ENCODE peak calls at places on chromosomes 11 and 22, in six cellular contexts. One of them, this sample, is unnamed.

GRCh38 chr11:116935514-116935913 is 98.1 kb upstream of the APOA1 start:
- DNase-seq in ovary: no peak
- DNase-seq in endothelial cell: no peak
- DNase-seq in lower leg skin: no peak
- DNase-seq in Calu3: no peak
- DNase-seq in GM23338: no peak
- DNase-seq in this sample: no peak

GRCh38 chr22:45638834-45639746 is 32.5 kb upstream of the ATXN10 start:
- DNase-seq in ovary: no peak
- DNase-seq in endothelial cell: no peak
- DNase-seq in lower leg skin: peak; percentile 53
- DNase-seq in Calu3: peak; percentile 94
- DNase-seq in GM23338: peak; percentile 18
- DNase-seq in this sample: no peak

GRCh38 chr22:33116846-33117547 is 58.8 kb upstream of the SYN3 start:
- DNase-seq in ovary: no peak
- DNase-seq in endothelial cell: peak; percentile 15
- DNase-seq in lower leg skin: no peak
- DNase-seq in Calu3: no peak
- DNase-seq in GM23338: no peak
- DNase-seq in this sample: no peak

GRCh38 chr22:30695871-30696655 is 1.4 kb downstream of the OSBP2 start:
- DNase-seq in ovary: no peak
- DNase-seq in endothelial cell: no peak
- DNase-seq in lower leg skin: no peak
- DNase-seq in Calu3: no peak
- DNase-seq in GM23338: no peak
- DNase-seq in this sample: no peak

GRCh38 chr11:65419773-65420481 is 2.7 kb upstream of the NEAT1 start:
- DNase-seq in ovary: peak; percentile 82
- DNase-seq in endothelial cell: peak; percentile 37
- DNase-seq in lower leg skin: peak; percentile 97
- DNase-seq in Calu3: peak; percentile 89
- DNase-seq in GM23338: peak; percentile 79
- DNase-seq in this sample: peak; percentile 85

GRCh38 chr11:19697721-19698121 is 14.9 kb upstream of the NAV2 start:
- DNase-seq in ovary: no peak
- DNase-seq in endothelial cell: no peak
- DNase-seq in lower leg skin: no peak
- DNase-seq in Calu3: no peak
- DNase-seq in GM23338: peak; percentile 60
- DNase-seq in this sample: no peak

GRCh38 chr11:45219411-45219810 is 66.7 kb downstream of the SYT13 start:
- DNase-seq in ovary: no peak
- DNase-seq in endothelial cell: no peak
- DNase-seq in lower leg skin: no peak
- DNase-seq in Calu3: no peak
- DNase-seq in GM23338: no peak
- DNase-seq in this sample: no peak

GRCh38 chr11:110434952-110435779 is 5.4 kb downstream of the FDX1 start:
- DNase-seq in ovary: no peak
- DNase-seq in endothelial cell: no peak
- DNase-seq in lower leg skin: no peak
- DNase-seq in Calu3: peak; percentile 56
- DNase-seq in GM23338: peak; percentile 69
- DNase-seq in this sample: peak; percentile 44

GRCh38 chr11:76382209-76382608 is 1.1 kb downstream of the GVQW3 start:
- DNase-seq in ovary: no peak
- DNase-seq in endothelial cell: no peak
- DNase-seq in lower leg skin: no peak
- DNase-seq in Calu3: no peak
- DNase-seq in GM23338: peak; percentile 27
- DNase-seq in this sample: peak; percentile 6

GRCh38 chr22:28297504-28297903 is 378.4 kb upstream of the PITPNB start:
- DNase-seq in ovary: no peak
- DNase-seq in endothelial cell: no peak
- DNase-seq in lower leg skin: no peak
- DNase-seq in Calu3: no peak
- DNase-seq in GM23338: no peak
- DNase-seq in this sample: peak; percentile 80

GRCh38 chr11:68903288-68903630 is 373 bp downstream of the MRPL21 start:
- DNase-seq in ovary: no peak
- DNase-seq in endothelial cell: no peak
- DNase-seq in lower leg skin: no peak
- DNase-seq in Calu3: no peak
- DNase-seq in GM23338: no peak
- DNase-seq in this sample: peak; percentile 16

GRCh38 chr11:36231300-36231699 is 57.9 kb downstream of the COMMD9 start:
- DNase-seq in ovary: no peak
- DNase-seq in endothelial cell: no peak
- DNase-seq in lower leg skin: no peak
- DNase-seq in Calu3: no peak
- DNase-seq in GM23338: no peak
- DNase-seq in this sample: no peak

GRCh38 chr11:125724125-125724524 is 22.0 kb upstream of the PATE1 start:
- DNase-seq in ovary: no peak
- DNase-seq in endothelial cell: no peak
- DNase-seq in lower leg skin: no peak
- DNase-seq in Calu3: no peak
- DNase-seq in GM23338: peak; percentile 56
- DNase-seq in this sample: no peak

GRCh38 chr11:102879801-102880200 is 5.0 kb upstream of the MMP12 start:
- DNase-seq in ovary: no peak
- DNase-seq in endothelial cell: no peak
- DNase-seq in lower leg skin: no peak
- DNase-seq in Calu3: no peak
- DNase-seq in GM23338: no peak
- DNase-seq in this sample: peak; percentile 5
- TF ChIP-seq CTCF in ovary: no peak
- TF ChIP-seq CTCF in endothelial cell: no peak
- TF ChIP-seq CTCF in lower leg skin: no peak
- TF ChIP-seq CTCF in Calu3: no peak
- TF ChIP-seq CTCF in GM23338: no peak
- TF ChIP-seq CTCF in this sample: no peak

DNA sequence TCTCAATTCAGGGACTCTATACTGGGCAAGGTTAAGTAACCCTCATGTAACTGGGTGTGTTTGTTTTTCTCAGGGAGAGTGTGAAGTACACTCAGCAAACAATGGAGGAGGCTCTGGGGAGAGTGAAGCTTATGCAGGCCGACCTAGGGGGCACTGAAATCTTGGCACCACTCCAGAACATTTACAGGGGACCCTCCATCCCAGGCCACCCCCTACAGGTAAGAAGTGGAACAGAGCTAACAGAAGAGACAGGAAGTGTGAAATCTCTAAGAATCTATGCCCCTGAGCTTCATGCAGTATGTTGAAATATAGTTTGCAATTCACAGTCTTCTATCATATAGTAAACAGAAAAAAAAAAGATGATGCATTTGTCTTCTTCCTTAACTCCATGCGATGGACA is 8.3 kb downstream of the VWA5A start:
- DNase-seq in ovary: no peak
- DNase-seq in endothelial cell: no peak
- DNase-seq in lower leg skin: no peak
- DNase-seq in Calu3: no peak
- DNase-seq in GM23338: peak; percentile 63
- DNase-seq in this sample: peak; percentile 12
- TF ChIP-seq CTCF in ovary: no peak
- TF ChIP-seq CTCF in endothelial cell: peak; percentile 30
- TF ChIP-seq CTCF in lower leg skin: no peak
- TF ChIP-seq CTCF in Calu3: no peak
- TF ChIP-seq CTCF in GM23338: peak; percentile 56
- TF ChIP-seq CTCF in this sample: peak; percentile 6

GRCh38 chr11:128804481-128804880 is 62.6 kb downstream of the KCNJ1 start:
- DNase-seq in ovary: no peak
- DNase-seq in endothelial cell: no peak
- DNase-seq in lower leg skin: no peak
- DNase-seq in Calu3: no peak
- DNase-seq in GM23338: no peak
- DNase-seq in this sample: no peak

GRCh38 chr11:128800871-128801417 is 66.2 kb downstream of the KCNJ1 start:
- DNase-seq in ovary: no peak
- DNase-seq in endothelial cell: no peak
- DNase-seq in lower leg skin: no peak
- DNase-seq in Calu3: no peak
- DNase-seq in GM23338: no peak
- DNase-seq in this sample: no peak

GRCh38 chr11:128803440-128803839 is 63.7 kb downstream of the KCNJ1 start:
- DNase-seq in ovary: no peak
- DNase-seq in endothelial cell: no peak
- DNase-seq in lower leg skin: no peak
- DNase-seq in Calu3: no peak
- DNase-seq in GM23338: no peak
- DNase-seq in this sample: no peak

GRCh38 chr11:128806496-128807261 is 60.4 kb downstream of the KCNJ1 start:
- DNase-seq in ovary: no peak
- DNase-seq in endothelial cell: no peak
- DNase-seq in lower leg skin: no peak
- DNase-seq in Calu3: no peak
- DNase-seq in GM23338: no peak
- DNase-seq in this sample: no peak

GRCh38 chr11:128802358-128802981 is 64.6 kb downstream of the KCNJ1 start:
- DNase-seq in ovary: no peak
- DNase-seq in endothelial cell: peak; percentile 43
- DNase-seq in lower leg skin: no peak
- DNase-seq in Calu3: peak; percentile 22
- DNase-seq in GM23338: peak; percentile 83
- DNase-seq in this sample: no peak
- TF ChIP-seq CTCF in ovary: no peak
- TF ChIP-seq CTCF in endothelial cell: peak; percentile 38
- TF ChIP-seq CTCF in lower leg skin: no peak
- TF ChIP-seq CTCF in Calu3: no peak
- TF ChIP-seq CTCF in GM23338: peak; percentile 77
- TF ChIP-seq CTCF in this sample: peak; percentile 31

GRCh38 chr22:43923191-43923590 is 414 bp upstream of the PNPLA3 start:
- DNase-seq in ovary: no peak
- DNase-seq in endothelial cell: no peak
- DNase-seq in lower leg skin: no peak
- DNase-seq in Calu3: no peak
- DNase-seq in GM23338: no peak
- DNase-seq in this sample: peak; percentile 13

GRCh38 chr22:43923631-43924548 is at the start of gene PNPLA3:
- DNase-seq in ovary: peak; percentile 94
- DNase-seq in endothelial cell: peak; percentile 96
- DNase-seq in lower leg skin: peak; percentile 83
- DNase-seq in Calu3: peak; percentile 95
- DNase-seq in GM23338: peak; percentile 98
- DNase-seq in this sample: peak; percentile 63

GRCh38 chr22:43921361-43921760 is 2.2 kb upstream of the PNPLA3 start:
- DNase-seq in ovary: no peak
- DNase-seq in endothelial cell: no peak
- DNase-seq in lower leg skin: no peak
- DNase-seq in Calu3: peak; percentile 81
- DNase-seq in GM23338: no peak
- DNase-seq in this sample: no peak

GRCh38 chr22:43919106-43919965 is 4.3 kb upstream of the PNPLA3 start:
- DNase-seq in ovary: no peak
- DNase-seq in endothelial cell: no peak
- DNase-seq in lower leg skin: no peak
- DNase-seq in Calu3: no peak
- DNase-seq in GM23338: no peak
- DNase-seq in this sample: no peak

DNA sequence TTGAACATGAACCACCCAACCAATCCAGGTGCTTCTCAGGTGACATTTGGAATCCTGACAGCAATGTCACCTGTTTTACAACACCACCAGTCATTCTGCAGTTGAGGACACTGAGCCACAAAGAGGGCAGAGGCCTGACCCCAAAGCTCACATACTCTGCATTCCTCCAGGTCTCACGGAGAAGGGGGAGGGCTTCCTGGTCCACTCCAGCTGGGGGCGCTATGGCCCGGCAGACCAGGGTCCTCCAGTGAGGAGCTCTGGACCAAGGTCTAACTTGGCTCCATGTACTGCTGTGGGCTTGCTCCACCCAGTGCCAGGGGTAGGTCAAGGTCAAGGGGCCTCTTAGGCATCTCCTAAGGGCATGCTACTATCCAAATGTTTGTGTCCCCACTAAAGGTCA is 1.5 kb upstream of the PNPLA3 start:
- DNase-seq in ovary: no peak
- DNase-seq in endothelial cell: no peak
- DNase-seq in lower leg skin: no peak
- DNase-seq in Calu3: peak; percentile 15
- DNase-seq in GM23338: peak; percentile 36
- DNase-seq in this sample: no peak
- TF ChIP-seq CTCF in ovary: no peak
- TF ChIP-seq CTCF in endothelial cell: peak; percentile 18
- TF ChIP-seq CTCF in lower leg skin: no peak
- TF ChIP-seq CTCF in Calu3: no peak
- TF ChIP-seq CTCF in GM23338: peak; percentile 50
- TF ChIP-seq CTCF in this sample: no peak